ENCODE peak calls at places on chromosomes 3 and 15, in six cellular contexts. X is A673, Y is NB4, V is LNCaP clone FGC, H is heart left ventricle, R is IMR-90. B is an unnamed sample.

GRCh38 chr15:92917606-92918407 is 17.7 kb downstream of the CHD2 start:
- DNase-seq in X (peak; percentile 96), R (peak; percentile 93), Y (peak; percentile 95), V (peak; percentile 98), H (peak; percentile 94), B (peak; percentile 99)

GRCh38 chr15:59687831-59688230 is 1.3 kb downstream of the BNIP2 start:
- DNase-seq in R (peak; percentile 44), X (peak; percentile 48), V (no peak), Y (peak; percentile 68), H (no peak), B (peak; percentile 57)

GRCh38 chr3:177536873-177537272 is 339.6 kb upstream of the TBL1XR1 start:
- DNase-seq in V (no peak), X (no peak), Y (no peak), H (no peak), R (no peak), B (no peak)

GRCh38 chr3:17741621-17742091 is 775 bp downstream of the TBC1D5 start:
- DNase-seq in V (no peak), H (no peak), R (no peak), Y (no peak), X (no peak), B (peak; percentile 69)

GRCh38 chr15:89893027-89893426 is 767 bp downstream of the AP3S2 start:
- DNase-seq in R (peak; percentile 5), Y (peak; percentile 71), V (no peak), X (no peak), H (no peak), B (peak; percentile 45)

GRCh38 chr3:137845161-137845560 is 81.0 kb downstream of the SOX14 start:
- DNase-seq in R (no peak), H (no peak), X (no peak), V (no peak), Y (no peak), B (no peak)

GRCh38 chr15:83112233-83112958 is 5.0 kb downstream of the TM6SF1 start:
- DNase-seq in R (peak; percentile 95), X (no peak), H (no peak), V (no peak), Y (no peak), B (peak; percentile 86)

GRCh38 chr3:141104151-141104741 is 53.1 kb downstream of the SPSB4 start:
- DNase-seq in X (no peak), R (no peak), H (no peak), V (no peak), Y (no peak), B (no peak)

GRCh38 chr3:15815696-15816095 is 17.9 kb upstream of the ANKRD28 start:
- DNase-seq in H (no peak), R (peak; percentile 88), X (peak; percentile 64), V (peak; percentile 63), Y (peak; percentile 47), B (peak; percentile 93)

GRCh38 chr3:125366132-125366531 is 9.0 kb downstream of the ZNF148 start:
- DNase-seq in X (no peak), Y (no peak), H (no peak), V (no peak), R (no peak), B (no peak)

GRCh38 chr3:152430223-152431002 is 161.7 kb downstream of the MBNL1 start:
- DNase-seq in V (no peak), H (peak; percentile 39), Y (no peak), R (no peak), X (no peak), B (no peak)

GRCh38 chr15:54772663-54773062 is 424.1 kb downstream of the RSL24D1 start:
- DNase-seq in X (no peak), V (no peak), Y (peak; percentile 1), R (no peak), H (no peak), B (no peak)

GRCh38 chr3:12294885-12295580 is 6.2 kb downstream of the PPARG start:
- DNase-seq in H (no peak), R (peak; percentile 93), Y (no peak), X (no peak), V (no peak), B (peak; percentile 77)

GRCh38 chr3:198061119-198062067 is 101.4 kb downstream of the LMLN start:
- DNase-seq in R (no peak), H (no peak), Y (no peak), V (no peak), X (no peak), B (no peak)

GRCh38 chr15:68795298-68795848 is 25.3 kb downstream of the ANP32A start:
- DNase-seq in V (no peak), Y (no peak), R (peak; percentile 57), X (peak; percentile 95), H (peak; percentile 92), B (peak; percentile 71)

GRCh38 chr3:35777563-35777962 is 138.2 kb downstream of the ARPP21 start:
- DNase-seq in V (no peak), H (no peak), R (no peak), Y (no peak), X (no peak), B (peak; percentile 16)

GRCh38 chr3:129611812-129612349 is 5.4 kb upstream of the PLXND1 start:
- DNase-seq in X (no peak), Y (no peak), V (no peak), R (peak; percentile 49), H (peak; percentile 56), B (peak; percentile 52)

GRCh38 chr3:160129459-160130061 is 95.7 kb upstream of the C3orf80 start:
- DNase-seq in Y (peak; percentile 82), V (no peak), H (peak; percentile 22), X (peak; percentile 90), R (peak; percentile 97), B (peak; percentile 98)

GRCh38 chr3:150626148-150626930 is 23.2 kb downstream of the SELENOT start:
- DNase-seq in R (no peak), H (no peak), Y (no peak), V (no peak), X (no peak), B (no peak)

GRCh38 chr15:70597945-70598344 is 165.4 kb downstream of the UACA start:
- DNase-seq in X (no peak), H (no peak), V (no peak), Y (no peak), R (no peak), B (no peak)

GRCh38 chr15:85897207-85897817 is 102.6 kb upstream of the KLHL25 start:
- DNase-seq in R (no peak), V (no peak), X (no peak), H (no peak), Y (peak; percentile 33), B (no peak)

GRCh38 chr15:85892232-85892631 is 97.5 kb upstream of the KLHL25 start:
- DNase-seq in V (no peak), X (no peak), Y (no peak), R (no peak), H (no peak), B (no peak)

GRCh38 chr15:85899927-85900326 is 105.2 kb upstream of the KLHL25 start:
- DNase-seq in H (no peak), Y (peak; percentile 54), X (peak; percentile 62), V (peak; percentile 76), R (no peak), B (no peak)

GRCh38 chr15:85897818-85898717 is 103.3 kb upstream of the KLHL25 start:
- DNase-seq in H (no peak), R (no peak), Y (no peak), X (no peak), V (no peak), B (no peak)
- TF ChIP-seq CTCF in H (no peak), R (no peak), Y (no peak), X (no peak), V (no peak), B (no peak)

DNA sequence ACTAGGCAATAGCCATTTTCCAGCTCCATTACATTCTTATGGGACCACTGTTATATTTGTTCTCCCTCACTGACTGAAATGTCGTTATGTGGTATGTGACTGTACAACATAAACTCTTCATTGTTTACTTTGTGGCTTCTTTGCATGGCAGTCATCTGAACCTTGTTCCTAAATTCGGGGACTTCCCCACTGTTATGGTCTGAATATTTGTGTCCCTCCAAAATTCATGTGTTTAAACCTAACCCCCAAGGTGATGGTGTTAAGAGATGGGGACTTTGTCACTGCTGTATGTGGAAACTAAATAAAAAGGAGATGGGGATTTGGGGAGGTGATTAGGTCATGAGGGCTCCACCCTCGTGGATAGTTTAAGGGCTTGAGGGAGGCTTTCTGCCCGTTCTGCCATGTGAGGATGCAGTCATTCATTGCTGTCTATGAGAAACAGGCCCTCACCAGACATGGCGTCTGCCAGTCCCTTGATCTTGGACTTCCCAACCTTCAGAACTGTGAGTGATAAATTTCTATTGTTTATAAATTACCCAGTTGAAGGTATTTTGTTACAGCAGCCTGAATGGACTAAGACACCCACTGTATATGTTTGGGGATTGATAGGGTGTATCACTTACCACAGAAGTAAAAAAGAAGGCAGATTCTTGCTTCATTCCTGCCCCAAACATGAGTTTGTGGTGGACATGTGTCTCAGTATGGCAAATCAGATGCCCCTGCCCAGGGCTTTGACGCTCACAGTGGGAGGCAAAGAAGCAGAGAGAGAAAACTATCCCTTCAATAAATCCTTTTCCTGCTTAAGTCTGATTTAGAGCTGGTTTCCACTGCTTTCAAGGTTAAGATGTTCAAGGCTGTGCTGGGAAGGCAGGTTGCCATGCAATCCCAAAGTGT is 138.0 kb upstream of the UBE2E1 start:
- DNase-seq in H (no peak), R (peak; percentile 72), V (no peak), X (peak; percentile 25), Y (no peak), B (no peak)
- H3K4me3 ChIP-seq in H (no peak overlapping the region), R (no peak overlapping the region), V (no peak overlapping the region), X (no peak overlapping the region), Y (no peak overlapping the region), B (no peak overlapping the region)

GRCh38 chr15:52566889-52567288 is 1.9 kb downstream of the ARPP19 start:
- DNase-seq in X (no peak), R (no peak), Y (peak; percentile 25), V (no peak), H (no peak), B (no peak)

GRCh38 chr15:52563499-52564060 is 5.2 kb downstream of the ARPP19 start:
- DNase-seq in X (no peak), Y (no peak), H (no peak), V (peak; percentile 76), R (no peak), B (no peak)

GRCh38 chr15:52567886-52568568 is 803 bp downstream of the ARPP19 start:
- DNase-seq in V (no peak), Y (no peak), X (peak; percentile 9), H (no peak), R (peak; percentile 24), B (peak; percentile 51)

GRCh38 chr15:52569244-52569585 is 385 bp upstream of the ARPP19 start:
- DNase-seq in Y (no peak), V (no peak), H (no peak), R (no peak), X (no peak), B (no peak)

DNA sequence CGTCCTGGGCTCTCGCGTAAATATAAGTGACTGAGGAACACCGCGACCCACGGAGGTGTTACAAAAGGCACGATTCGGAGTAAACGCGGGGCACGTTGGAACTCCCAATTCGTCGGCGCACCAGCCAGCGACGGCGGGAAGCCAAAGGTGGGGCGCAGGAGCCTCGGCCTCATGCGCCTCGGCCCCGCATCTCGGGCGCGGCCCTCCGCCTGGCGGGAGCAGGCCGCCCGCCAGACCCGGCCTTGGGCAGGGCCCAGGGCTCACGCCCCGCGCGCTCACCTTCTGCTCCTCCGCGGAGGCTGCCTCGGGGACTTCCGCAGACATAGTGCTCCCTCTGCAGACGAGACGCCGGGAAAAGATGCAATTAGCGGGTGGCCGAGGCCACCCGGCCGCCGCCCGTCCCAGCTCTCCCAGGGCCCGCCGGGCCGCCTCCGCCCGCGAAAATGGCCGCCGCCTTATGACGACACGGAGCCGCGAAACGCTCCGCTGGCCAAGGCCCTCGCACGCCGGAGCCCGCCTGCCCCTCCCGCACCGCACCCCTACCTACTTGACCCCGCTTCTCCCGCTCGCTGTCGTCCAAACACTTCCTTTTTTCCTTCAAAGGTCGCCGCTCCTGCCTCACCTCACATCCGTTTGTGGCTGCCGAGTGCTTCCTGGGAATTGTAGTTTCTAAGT is at the start of gene ARPP19:
- DNase-seq in V (peak; percentile 83), H (peak; percentile 89), R (peak; percentile 86), Y (peak; percentile 96), X (peak; percentile 93), B (peak; percentile 85)
- TF ChIP-seq CTCF in V (peak; percentile 40), H (no peak), R (peak; percentile 22), Y (no peak), X (no peak), B (no peak)

GRCh38 chr15:40106203-40107161 is 2.2 kb downstream of the BMF start:
- DNase-seq in R (peak; percentile 49), H (peak; percentile 40), X (peak; percentile 85), V (peak; percentile 95), Y (peak; percentile 95), B (peak; percentile 75)
- H3K4me3 ChIP-seq in R (no peak overlapping the region), H (no peak overlapping the region), X (peak overlapping the region; percentile 85), V (peak overlapping the region; percentile 71), Y (peak overlapping the region; percentile 61), B (peak overlapping the region; percentile 28)

B was measured in fibroblast of the aortic adventitia.